ENCODE peak calls at places on chromosomes 13 and 19, in eight cellular contexts. K is astrocyte of the spinal cord, I is astrocyte of the cerebellum, T is AG04450, E is A549, L is body of pancreas, O is heart right ventricle, F is breast epithelium. M is an unnamed sample.

GRCh38 chr13:98834254-98834960 is 81.9 kb upstream of the SLC15A1 start:
- DNase-seq in K (no peak), I (no peak), T (no peak), E (no peak), L (no peak), O (no peak), F (no peak), M (no peak)

GRCh38 chr19:5498817-5499535 is 43.8 kb downstream of the ZNRF4 start:
- DNase-seq in K (no peak), I (no peak), T (no peak), E (no peak), L (no peak), O (no peak), F (no peak), M (no peak)

GRCh38 chr13:37369618-37370017 is 228.9 kb downstream of the POSTN start:
- DNase-seq in K (peak), I (no peak), T (peak), E (no peak), L (no peak), O (no peak), F (no peak), M (no peak)

GRCh38 chr19:7904074-7905020 is 670 bp downstream of the MAP2K7 start:
- DNase-seq in K (peak), I (no peak), T (no peak), E (no peak), L (no peak), O (no peak), F (peak), M (peak)

GRCh38 chr13:42968906-42969305 is 23.1 kb downstream of the EPSTI1 start:
- DNase-seq in K (no peak), I (no peak), T (no peak), E (no peak), L (peak), O (no peak), F (peak), M (no peak)

GRCh38 chr13:110450941-110451340 is 110.6 kb downstream of the RAB20 start:
- DNase-seq in K (no peak), I (no peak), T (no peak), E (no peak), L (no peak), O (no peak), F (no peak), M (no peak)

GRCh38 chr13:42997381-42997780 is 5.3 kb upstream of the EPSTI1 start:
- DNase-seq in K (peak), I (no peak), T (no peak), E (no peak), L (no peak), O (no peak), F (no peak), M (no peak)

GRCh38 chr19:10553087-10553667 is 9.5 kb downstream of the ATG4D start:
- DNase-seq in K (no peak), I (no peak), T (no peak), E (no peak), L (no peak), O (no peak), F (no peak), M (no peak)

GRCh38 chr19:33376423-33376822 is 2.9 kb downstream of the CEBPG start:
- DNase-seq in K (peak), I (peak), T (no peak), E (peak), L (peak), O (peak), F (no peak), M (no peak)

GRCh38 chr13:32428581-32429072 is 697 bp upstream of the N4BP2L1 start:
- DNase-seq in K (no peak), I (no peak), T (no peak), E (no peak), L (no peak), O (no peak), F (no peak), M (no peak)

GRCh38 chr19:54429176-54429495 is 13.9 kb downstream of the TTYH1 start:
- DNase-seq in K (no peak), I (no peak), T (no peak), E (no peak), L (no peak), O (no peak), F (no peak), M (no peak)

GRCh38 chr19:54431255-54431838 is 16.1 kb downstream of the TTYH1 start:
- DNase-seq in K (peak), I (no peak), T (no peak), E (peak), L (peak), O (no peak), F (peak), M (no peak)

GRCh38 chr19:54430306-54431254 is 15.3 kb downstream of the TTYH1 start:
- DNase-seq in K (no peak), I (no peak), T (no peak), E (peak), L (peak), O (peak), F (no peak), M (peak)

GRCh38 chr19:54428323-54429175 is 13.3 kb downstream of the TTYH1 start:
- DNase-seq in K (no peak), I (no peak), T (no peak), E (no peak), L (no peak), O (no peak), F (no peak), M (no peak)

DNA sequence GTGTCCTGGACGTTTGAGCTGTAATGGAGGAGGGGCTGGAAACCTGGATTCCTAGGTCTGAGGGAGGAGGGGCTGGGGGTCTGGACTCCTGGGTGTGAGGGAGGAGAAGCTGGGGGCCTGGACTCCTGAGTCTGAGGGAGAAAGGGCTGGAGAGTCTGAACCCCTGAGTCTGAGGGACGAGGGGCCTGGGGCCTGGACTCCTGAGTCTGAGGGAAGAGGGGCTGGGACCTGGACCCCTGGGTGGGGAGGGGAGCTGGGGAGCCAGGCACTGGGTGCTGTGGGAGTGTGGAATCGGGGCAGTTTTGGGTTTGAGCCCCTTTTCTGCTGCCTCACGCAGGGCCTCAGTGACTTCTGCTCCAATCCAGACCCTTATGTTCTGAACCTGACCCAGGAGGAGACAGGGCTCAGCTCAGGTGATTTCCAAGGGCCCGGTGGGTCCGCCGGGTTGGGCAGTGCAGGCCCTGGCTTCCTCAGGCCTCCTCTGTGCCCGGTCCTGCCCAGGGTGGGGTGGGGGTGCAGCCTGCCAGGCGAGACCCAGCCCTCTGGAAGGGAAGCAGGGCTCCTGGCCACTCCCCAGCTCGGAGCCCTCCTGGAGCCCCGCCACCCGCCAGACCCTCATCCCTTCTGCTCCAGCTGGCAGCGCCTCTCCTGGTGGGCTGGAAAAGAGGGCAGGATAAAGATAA is 14.4 kb downstream of the TTYH1 start:
- DNase-seq in K (no peak), I (no peak), T (no peak), E (no peak), L (no peak), O (no peak), F (no peak), M (no peak)
- H3K4me3 ChIP-seq in K (no peak), I (no peak), T (no peak), E (no peak), L (no peak), O (no peak), F (no peak), M (no peak)

GRCh38 chr13:109330123-109330522 is 456.3 kb downstream of the IRS2 start:
- DNase-seq in K (no peak), I (no peak), T (no peak), E (no peak), L (no peak), O (no peak), F (no peak), M (no peak)
- H3K4me3 ChIP-seq in K (no peak), I (no peak), T (no peak), E (no peak), L (no peak), O (no peak), F (no peak), M (no peak)

GRCh38 chr13:50916701-50917184 is 7.2 kb downstream of the RNASEH2B start:
- DNase-seq in K (no peak), I (no peak), T (no peak), E (no peak), L (no peak), O (no peak), F (no peak), M (peak)
- H3K4me3 ChIP-seq in K (no peak), I (no peak), T (no peak), E (no peak), L (no peak), O (no peak), F (no peak), M (peak)

GRCh38 chr19:44587863-44588752 is 25.3 kb upstream of the IGSF23 start:
- DNase-seq in K (peak), I (peak), T (peak), E (peak), L (no peak), O (no peak), F (no peak), M (no peak)
- H3K4me3 ChIP-seq in K (no peak), I (no peak), T (no peak), E (peak), L (no peak), O (no peak), F (no peak), M (no peak)

GRCh38 chr19:45972081-45972943 is 1.4 kb downstream of the NOVA2 start:
- DNase-seq in K (no peak), I (no peak), T (no peak), E (no peak), L (no peak), O (no peak), F (no peak), M (peak)

GRCh38 chr19:45973564-45974338 is at the start of gene NOVA2:
- DNase-seq in K (peak), I (peak), T (no peak), E (peak), L (peak), O (peak), F (peak), M (no peak)

GRCh38 chr19:45969676-45970075 is 4.0 kb downstream of the NOVA2 start:
- DNase-seq in K (no peak), I (no peak), T (no peak), E (no peak), L (no peak), O (no peak), F (no peak), M (no peak)

GRCh38 chr19:45972944-45973525 is 630 bp downstream of the NOVA2 start:
- DNase-seq in K (no peak), I (no peak), T (no peak), E (no peak), L (no peak), O (no peak), F (no peak), M (no peak)

DNA sequence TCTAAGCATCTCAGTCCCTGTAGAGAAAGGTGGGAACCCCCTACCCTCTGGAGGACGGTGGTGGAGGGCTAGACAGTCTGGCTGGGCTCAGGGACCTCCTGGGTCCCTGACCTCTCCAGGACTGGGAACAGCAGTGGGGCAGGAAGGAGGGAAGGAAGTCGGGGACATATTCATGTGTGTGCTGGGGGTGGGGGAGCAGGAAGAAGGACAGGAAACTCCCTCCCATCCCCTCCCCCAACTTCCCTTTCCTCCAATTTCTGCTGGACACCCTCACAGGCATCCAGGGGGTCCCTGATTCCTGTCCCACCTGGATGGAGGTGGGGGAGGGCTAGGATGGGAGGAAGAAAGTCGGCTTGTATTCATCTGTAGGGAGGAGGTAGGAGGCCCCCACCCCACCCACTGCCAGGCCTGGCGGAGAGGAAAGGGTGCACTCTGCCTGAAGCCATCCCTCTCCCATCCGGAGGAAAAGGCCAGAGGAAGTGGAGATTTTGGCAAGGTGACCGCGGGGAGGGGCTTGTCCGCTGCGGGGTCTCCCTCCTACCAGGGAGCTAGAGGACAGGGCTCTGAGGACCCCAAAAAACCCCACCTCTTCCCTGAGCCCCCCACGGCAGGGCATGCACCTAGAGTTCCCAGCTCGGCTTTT is 2.3 kb downstream of the NOVA2 start:
- DNase-seq in K (no peak), I (no peak), T (no peak), E (no peak), L (no peak), O (peak), F (no peak), M (no peak)
- H3K4me3 ChIP-seq in K (no peak), I (no peak), T (no peak), E (no peak), L (no peak), O (peak), F (peak), M (no peak)

GRCh38 chr19:2485428-2485827 is 9.5 kb downstream of the GADD45B start:
- DNase-seq in K (no peak), I (no peak), T (no peak), E (no peak), L (no peak), O (no peak), F (no peak), M (no peak)
- H3K4me3 ChIP-seq in K (no peak), I (no peak), T (no peak), E (no peak), L (no peak), O (no peak), F (no peak), M (no peak)

DNA sequence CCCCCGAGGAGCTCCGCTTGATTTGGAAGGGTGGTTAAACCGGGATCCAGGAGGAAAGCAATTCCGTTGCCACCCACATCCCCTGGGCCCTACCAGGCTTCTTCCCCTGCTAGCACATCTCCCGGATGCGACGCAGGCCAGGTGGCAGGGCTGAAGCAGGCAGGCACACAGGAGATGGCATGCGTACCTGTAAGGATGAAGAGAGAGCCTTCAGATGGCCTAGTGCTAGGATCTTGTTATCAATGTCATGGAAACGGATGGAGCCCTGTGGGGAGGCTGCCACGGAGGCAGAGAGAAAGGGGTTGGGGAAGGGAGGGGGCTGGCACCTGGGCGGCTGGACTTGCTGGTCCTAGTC is 8.5 kb upstream of the SOX1 start:
- DNase-seq in K (no peak), I (no peak), T (no peak), E (no peak), L (no peak), O (no peak), F (no peak), M (no peak)
- H3K4me3 ChIP-seq in K (no peak), I (no peak), T (no peak), E (no peak), L (no peak), O (no peak), F (no peak), M (no peak)

DNA sequence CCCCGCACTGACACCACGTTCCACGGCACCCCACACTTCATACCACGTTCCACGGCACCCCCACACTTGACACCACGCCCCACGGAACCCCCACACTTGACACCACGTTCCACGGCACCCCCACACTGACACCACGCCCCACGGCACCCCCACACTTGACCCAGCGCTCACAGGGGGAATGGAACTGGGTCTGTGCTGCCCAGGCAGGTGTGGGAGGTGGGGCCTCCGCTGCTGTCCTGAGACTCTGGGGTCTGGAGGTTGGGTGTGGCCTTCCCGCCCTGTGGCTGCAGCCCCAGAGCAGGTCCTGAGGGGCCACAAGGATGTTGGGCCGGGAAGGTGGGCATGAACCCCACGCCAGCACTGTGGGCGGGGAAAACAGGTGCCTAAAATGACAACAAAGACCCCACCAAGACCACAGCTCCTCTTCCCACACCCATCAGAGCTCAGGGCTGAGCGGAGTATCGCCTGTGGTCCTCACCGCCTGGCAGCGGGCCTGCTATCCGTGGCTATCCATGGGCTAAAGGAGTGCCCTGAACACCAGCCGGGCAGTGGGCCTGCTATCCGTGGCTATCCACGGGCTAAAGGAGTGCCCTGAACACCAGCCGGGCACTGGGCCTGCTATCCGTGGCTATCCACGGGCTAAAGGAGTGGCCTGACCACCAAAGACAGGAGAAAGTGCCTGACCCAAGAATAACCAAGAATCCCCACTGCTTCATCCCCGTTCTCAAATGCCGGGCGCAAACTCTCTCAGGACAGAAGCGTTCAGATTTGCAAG is 59.9 kb upstream of the C13orf46 start:
- DNase-seq in K (no peak), I (no peak), T (no peak), E (no peak), L (no peak), O (no peak), F (no peak), M (no peak)
- H3K4me3 ChIP-seq in K (no peak), I (no peak), T (no peak), E (no peak), L (no peak), O (no peak), F (no peak), M (no peak)

DNA sequence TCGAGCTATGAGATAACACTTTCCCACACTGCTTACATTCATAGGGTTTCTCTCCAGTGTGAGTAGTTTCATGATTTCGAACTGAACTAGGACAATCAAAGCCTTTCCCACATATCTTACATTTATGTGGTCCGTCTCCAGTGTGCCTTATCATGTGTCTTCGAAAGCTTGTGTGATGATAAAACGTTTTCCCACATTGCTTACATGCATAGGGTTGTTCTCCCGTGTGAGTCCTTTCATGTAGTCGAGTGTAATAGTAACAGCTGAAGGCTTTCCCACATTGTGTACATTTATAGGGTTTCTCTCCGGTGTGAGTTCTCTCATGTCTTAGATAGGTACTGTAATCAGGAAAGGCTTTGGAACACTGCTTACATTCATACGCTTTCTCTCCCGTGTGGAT is 16.3 kb downstream of the ZNF823 start:
- DNase-seq in K (no peak), I (no peak), T (no peak), E (peak), L (no peak), O (no peak), F (no peak), M (no peak)
- H3K4me3 ChIP-seq in K (no peak), I (no peak), T (no peak), E (no peak), L (no peak), O (no peak), F (no peak), M (no peak)

DNA sequence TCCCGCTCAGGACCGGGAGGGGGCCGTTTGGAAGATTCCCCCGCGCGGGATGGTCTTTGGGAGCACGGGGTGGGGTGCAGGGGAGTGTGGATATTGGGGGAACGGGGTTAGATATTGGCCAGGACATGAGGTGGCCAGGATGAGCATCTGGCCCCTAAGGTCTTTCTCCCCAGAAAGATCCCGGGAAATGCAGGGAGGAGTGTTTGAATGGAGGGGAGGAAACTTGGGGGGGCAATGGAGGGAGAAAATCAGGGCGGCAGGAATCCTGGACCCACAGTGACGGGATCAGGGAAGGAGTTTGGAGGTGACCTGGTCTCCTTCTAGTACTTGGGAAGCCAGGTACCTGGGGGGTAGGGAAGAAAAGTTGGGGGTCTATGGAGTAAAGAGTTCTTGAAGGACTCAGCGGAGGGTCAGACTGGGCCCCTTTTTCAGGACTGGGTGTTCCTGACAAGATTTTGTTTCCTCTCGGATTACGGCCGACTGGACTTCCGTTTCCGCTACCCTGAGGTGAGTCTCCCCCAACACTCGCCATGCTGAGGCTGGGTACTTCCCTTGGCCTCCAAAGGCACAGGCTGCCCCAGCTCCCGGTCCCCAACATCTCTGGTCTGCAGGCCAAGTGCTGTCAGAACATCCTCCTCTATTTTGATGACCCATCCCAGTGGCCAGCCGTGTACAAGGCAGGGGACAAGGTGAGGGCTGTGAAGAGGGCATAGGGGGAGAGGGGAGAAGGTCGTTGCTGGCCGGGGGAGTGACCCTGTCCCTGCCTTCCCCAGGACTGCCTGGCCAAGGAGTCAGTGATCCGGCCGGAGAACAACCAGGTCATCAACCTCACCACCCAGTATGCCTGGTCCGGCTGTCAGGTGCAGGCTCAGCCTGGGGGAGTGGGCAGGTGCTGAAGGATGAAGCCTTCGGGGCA is 989 bp downstream of the TMEM145 start:
- DNase-seq in K (no peak), I (no peak), T (no peak), E (no peak), L (no peak), O (no peak), F (no peak), M (no peak)
- H3K4me3 ChIP-seq in K (no peak), I (peak), T (no peak), E (peak), L (no peak), O (no peak), F (peak), M (no peak)